ENCODE peak calls at places on chromosomes 1 and 21, in four cellular contexts. One of them, this sample, is unnamed.

GRCh38 chr1:160429125-160429551 is 28.8 kb downstream of the VANGL2 start:
- DNase-seq in K562: no peak
- DNase-seq in A549: no peak
- DNase-seq in HepG2: no peak
- DNase-seq in this sample: no peak

GRCh38 chr1:93694833-93695232 is 13.2 kb upstream of the BCAR3 start:
- DNase-seq in K562: no peak
- DNase-seq in A549: no peak
- DNase-seq in HepG2: no peak
- DNase-seq in this sample: no peak

GRCh38 chr1:156119503-156120209 is 5.1 kb downstream of the LMNA start:
- DNase-seq in K562: peak; percentile 87
- DNase-seq in A549: no peak
- DNase-seq in HepG2: no peak
- DNase-seq in this sample: peak; percentile 53

GRCh38 chr1:4267381-4268261 is 367.5 kb upstream of the C1orf174 start:
- DNase-seq in K562: no peak
- DNase-seq in A549: peak; percentile 27
- DNase-seq in HepG2: peak; percentile 99
- DNase-seq in this sample: no peak

GRCh38 chr1:213138892-213139291 is 87.9 kb downstream of the RPS6KC1 start:
- DNase-seq in K562: no peak
- DNase-seq in A549: no peak
- DNase-seq in HepG2: no peak
- DNase-seq in this sample: no peak

GRCh38 chr1:87941292-87941946 is 612.7 kb downstream of the LMO4 start:
- DNase-seq in K562: no peak
- DNase-seq in A549: no peak
- DNase-seq in HepG2: no peak
- DNase-seq in this sample: no peak

GRCh38 chr1:4682607-4683220 is 28.3 kb downstream of the AJAP1 start:
- DNase-seq in K562: no peak
- DNase-seq in A549: no peak
- DNase-seq in HepG2: no peak
- DNase-seq in this sample: no peak

GRCh38 chr1:174968750-174969244 is 30.9 kb upstream of the CACYBP start:
- DNase-seq in K562: peak; percentile 36
- DNase-seq in A549: no peak
- DNase-seq in HepG2: no peak
- DNase-seq in this sample: peak; percentile 85

GRCh38 chr1:12745992-12746323 is at the start of gene CFAP107:
- DNase-seq in K562: no peak
- DNase-seq in A549: no peak
- DNase-seq in HepG2: no peak
- DNase-seq in this sample: no peak

GRCh38 chr1:36889478-36889845 is 144.9 kb downstream of the GRIK3 start:
- DNase-seq in K562: no peak
- DNase-seq in A549: no peak
- DNase-seq in HepG2: no peak
- DNase-seq in this sample: no peak

GRCh38 chr1:33094971-33095604 is 14.1 kb downstream of the AZIN2 start:
- DNase-seq in K562: peak; percentile 35
- DNase-seq in A549: peak; percentile 65
- DNase-seq in HepG2: peak; percentile 37
- DNase-seq in this sample: peak; percentile 76

GRCh38 chr1:108200627-108201106 is 524 bp upstream of the SLC25A24 start:
- DNase-seq in K562: peak; percentile 60
- DNase-seq in A549: peak; percentile 80
- DNase-seq in HepG2: peak; percentile 2
- DNase-seq in this sample: peak; percentile 66

GRCh38 chr1:54142146-54142900 is 10.5 kb downstream of the CDCP2 start:
- DNase-seq in K562: no peak
- DNase-seq in A549: no peak
- DNase-seq in HepG2: no peak
- DNase-seq in this sample: no peak

GRCh38 chr1:173005196-173005864 is 45.4 kb downstream of the TNFSF18 start:
- DNase-seq in K562: no peak
- DNase-seq in A549: no peak
- DNase-seq in HepG2: no peak
- DNase-seq in this sample: no peak

GRCh38 chr1:32892368-32893197 is 6.3 kb downstream of the HPCA start:
- DNase-seq in K562: peak; percentile 88
- DNase-seq in A549: peak; percentile 44
- DNase-seq in HepG2: no peak
- DNase-seq in this sample: no peak

GRCh38 chr1:116033322-116033721 is 57.0 kb downstream of the SLC22A15 start:
- DNase-seq in K562: no peak
- DNase-seq in A549: no peak
- DNase-seq in HepG2: no peak
- DNase-seq in this sample: no peak

GRCh38 chr1:47216278-47217059 is 15.6 kb downstream of the TAL1 start:
- DNase-seq in K562: no peak
- DNase-seq in A549: no peak
- DNase-seq in HepG2: peak; percentile 78
- DNase-seq in this sample: peak; percentile 58

GRCh38 chr1:208048904-208049303 is 138.0 kb upstream of the CD34 start:
- DNase-seq in K562: no peak
- DNase-seq in A549: no peak
- DNase-seq in HepG2: no peak
- DNase-seq in this sample: no peak
- TF ChIP-seq MYC in K562: no peak
- TF ChIP-seq MYC in A549: no peak
- TF ChIP-seq MYC in HepG2: no peak
- TF ChIP-seq MYC in this sample: no peak

GRCh38 chr1:164701221-164701761 is 142.3 kb downstream of the PBX1 start:
- DNase-seq in K562: no peak
- DNase-seq in A549: no peak
- DNase-seq in HepG2: no peak
- DNase-seq in this sample: no peak

GRCh38 chr1:164703971-164704411 is 145.0 kb downstream of the PBX1 start:
- DNase-seq in K562: no peak
- DNase-seq in A549: no peak
- DNase-seq in HepG2: no peak
- DNase-seq in this sample: no peak

GRCh38 chr1:164702216-164702615 is 143.2 kb downstream of the PBX1 start:
- DNase-seq in K562: no peak
- DNase-seq in A549: peak; percentile 42
- DNase-seq in HepG2: no peak
- DNase-seq in this sample: no peak

GRCh38 chr1:164703415-164703814 is 144.4 kb downstream of the PBX1 start:
- DNase-seq in K562: peak; percentile 35
- DNase-seq in A549: no peak
- DNase-seq in HepG2: no peak
- DNase-seq in this sample: no peak

DNA sequence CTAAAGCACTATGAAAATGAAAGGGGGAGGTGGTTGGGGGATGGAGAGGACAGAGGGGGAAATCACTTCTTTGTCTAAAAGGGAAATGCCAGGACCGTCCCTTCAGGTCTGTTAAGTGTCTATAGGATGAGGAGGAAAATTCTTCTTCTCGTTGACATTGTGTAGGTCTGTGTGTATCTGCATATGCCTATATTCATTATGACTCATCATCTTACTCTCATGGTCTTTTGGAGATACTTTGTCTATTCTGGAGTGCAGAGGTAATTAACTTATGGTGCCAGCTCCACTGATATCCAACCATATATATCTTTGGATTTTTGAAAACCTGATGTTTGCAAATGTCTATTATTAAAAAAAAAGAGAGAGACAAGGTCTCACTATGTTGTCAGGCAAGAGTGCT is 143.7 kb downstream of the PBX1 start:
- DNase-seq in K562: no peak
- DNase-seq in A549: no peak
- DNase-seq in HepG2: no peak
- DNase-seq in this sample: no peak
- H3K4me3 ChIP-seq in K562: no peak overlapping the region
- H3K4me3 ChIP-seq in A549: no peak overlapping the region
- H3K4me3 ChIP-seq in HepG2: no peak overlapping the region
- H3K4me3 ChIP-seq in this sample: no peak overlapping the region

GRCh38 chr21:34183331-34183928 is 110.1 kb downstream of the MRPS6 start:
- DNase-seq in K562: no peak
- DNase-seq in A549: no peak
- DNase-seq in HepG2: no peak
- DNase-seq in this sample: no peak

GRCh38 chr21:34185051-34185750 is 111.8 kb downstream of the MRPS6 start:
- DNase-seq in K562: no peak
- DNase-seq in A549: no peak
- DNase-seq in HepG2: no peak
- DNase-seq in this sample: no peak

GRCh38 chr21:34186119-34186719 is 112.8 kb downstream of the MRPS6 start:
- DNase-seq in K562: peak; percentile 70
- DNase-seq in A549: no peak
- DNase-seq in HepG2: no peak
- DNase-seq in this sample: no peak

GRCh38 chr21:34182436-34182835 is 109.1 kb downstream of the MRPS6 start:
- DNase-seq in K562: no peak
- DNase-seq in A549: no peak
- DNase-seq in HepG2: no peak
- DNase-seq in this sample: no peak

GRCh38 chr21:34184232-34184631 is 110.9 kb downstream of the MRPS6 start:
- DNase-seq in K562: no peak
- DNase-seq in A549: no peak
- DNase-seq in HepG2: no peak
- DNase-seq in this sample: no peak
- TF ChIP-seq JUN in K562: no peak
- TF ChIP-seq JUN in A549: no peak
- TF ChIP-seq JUN in HepG2: no peak
- TF ChIP-seq JUN in this sample: no peak

GRCh38 chr1:232463226-232463625 is 166.7 kb downstream of the SIPA1L2 start:
- DNase-seq in K562: no peak
- DNase-seq in A549: no peak
- DNase-seq in HepG2: no peak
- DNase-seq in this sample: no peak
- TF ChIP-seq MYC in K562: no peak
- TF ChIP-seq MYC in A549: no peak
- TF ChIP-seq MYC in HepG2: no peak
- TF ChIP-seq MYC in this sample: no peak

GRCh38 chr1:110961902-110962301 is 1.8 kb downstream of the LRIF1 start:
- DNase-seq in K562: no peak
- DNase-seq in A549: no peak
- DNase-seq in HepG2: no peak
- DNase-seq in this sample: no peak
- H3K4me3 ChIP-seq in K562: peak overlapping the region; percentile 76
- H3K4me3 ChIP-seq in A549: no peak overlapping the region
- H3K4me3 ChIP-seq in HepG2: peak overlapping the region; percentile 90
- H3K4me3 ChIP-seq in this sample: no peak overlapping the region

DNA sequence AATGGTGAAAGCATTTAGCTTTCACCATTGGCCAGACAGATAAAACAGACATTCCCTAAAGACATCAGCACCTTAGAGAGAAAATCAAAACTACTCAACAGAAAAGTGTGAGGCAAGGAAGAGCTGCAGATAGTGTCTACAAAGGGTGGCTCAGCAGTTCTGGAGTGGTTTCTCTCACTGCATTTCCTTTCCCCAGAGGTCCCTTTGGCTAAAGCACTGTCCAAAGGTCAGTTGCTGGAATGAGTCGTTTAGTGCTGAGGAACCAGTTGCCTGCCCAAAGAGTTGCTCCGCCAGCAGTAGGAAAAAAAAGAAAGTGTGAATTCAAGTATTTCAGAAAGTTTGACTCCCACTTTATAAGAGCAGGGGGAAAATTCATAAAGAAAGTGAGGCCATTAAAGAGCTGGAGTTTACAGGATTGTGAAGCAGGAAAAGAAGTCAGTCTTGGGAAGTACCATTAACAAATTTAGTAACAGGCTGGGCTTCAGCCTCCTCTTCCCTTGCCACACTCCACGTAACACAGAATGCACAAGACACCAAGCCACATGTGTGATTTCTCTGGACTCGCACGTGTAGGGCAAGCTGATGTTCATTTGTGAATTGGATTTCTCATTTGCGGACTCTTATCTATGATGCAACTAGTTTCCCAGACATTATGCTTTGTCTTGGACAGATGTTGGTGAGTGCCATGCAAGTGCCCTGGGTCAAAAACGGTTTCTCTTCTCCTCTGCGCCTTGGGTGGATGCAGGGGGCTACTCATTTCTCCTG is 122.1 kb downstream of the RUNX1 start:
- DNase-seq in K562: no peak
- DNase-seq in A549: peak; percentile 33
- DNase-seq in HepG2: peak; percentile 72
- DNase-seq in this sample: no peak
- TF ChIP-seq JUN in K562: no peak
- TF ChIP-seq JUN in A549: no peak
- TF ChIP-seq JUN in HepG2: no peak
- TF ChIP-seq JUN in this sample: no peak

This sample was measured in endothelial cell of umbilical vein.